ENCODE peak calls at places on chromosomes 4 and X, in four cellular contexts. X is HepG2, I is GM12878, C is K562. O is an unnamed sample.

GRCh38 chr4:87165886-87166285 is 54.5 kb downstream of the KLHL8 start:
- DNase-seq in C (no peak), I (no peak), X (peak; percentile 43), O (no peak)

GRCh38 chr4:101200561-101200960 is 146.8 kb downstream of the PPP3CA start:
- DNase-seq in X (peak; percentile 48), I (no peak), C (no peak), O (no peak)

GRCh38 chrX:69079278-69079677 is 86.0 kb downstream of the PJA1 start:
- DNase-seq in I (no peak), C (no peak), X (no peak), O (no peak)

GRCh38 chr4:55269470-55269869 is 76.6 kb upstream of the SRD5A3 start:
- DNase-seq in I (no peak), C (no peak), X (no peak), O (no peak)

GRCh38 chr4:57426779-57427395 is 316.7 kb upstream of the IGFBP7 start:
- DNase-seq in C (peak; percentile 60), I (no peak), X (peak; percentile 35), O (peak; percentile 66)

GRCh38 chr4:125572601-125573000 is 257.8 kb downstream of the FAT4 start:
- DNase-seq in I (no peak), X (no peak), C (no peak), O (no peak)

GRCh38 chrX:10617186-10617963 is 3.0 kb downstream of the MID1 start:
- DNase-seq in I (no peak), X (no peak), C (no peak), O (no peak)

GRCh38 chr4:55554453-55555030 is 7.8 kb upstream of the CLOCK start:
- DNase-seq in X (peak; percentile 19), C (no peak), I (no peak), O (peak; percentile 26)

GRCh38 chrX:136425996-136426395 is 61.8 kb upstream of the BRS3 start:
- DNase-seq in X (no peak), C (no peak), I (no peak), O (no peak)

GRCh38 chr4:96315815-96316214 is 475.9 kb downstream of the PDHA2 start:
- DNase-seq in I (no peak), X (no peak), C (no peak), O (no peak)

GRCh38 chrX:111543212-111543762 is 31.8 kb downstream of the SERTM2 start:
- DNase-seq in C (no peak), I (no peak), X (no peak), O (no peak)

GRCh38 chr4:182344968-182345367 is 101.8 kb downstream of the TENM3 start:
- DNase-seq in X (no peak), I (no peak), C (no peak), O (no peak)

GRCh38 chrX:19544693-19545305 is 29.5 kb upstream of the MAP3K15 start:
- DNase-seq in C (peak; percentile 47), X (peak; percentile 34), I (no peak), O (peak; percentile 76)

GRCh38 chrX:10709276-10709675 is 88.9 kb upstream of the MID1 start:
- DNase-seq in C (no peak), I (no peak), X (no peak), O (no peak)

GRCh38 chr4:18075823-18076433 is 54.4 kb upstream of the LCORL start:
- DNase-seq in I (no peak), X (peak; percentile 56), C (peak; percentile 48), O (peak; percentile 6)

GRCh38 chr4:27861381-27861787 is 1000.7 kb downstream of the STIM2 start:
- DNase-seq in C (no peak), I (no peak), X (peak; percentile 25), O (peak; percentile 0)

GRCh38 chrX:106612403-106612789 is 618 bp downstream of the RADX start:
- DNase-seq in I (no peak), X (peak; percentile 0), C (no peak), O (no peak)

DNA sequence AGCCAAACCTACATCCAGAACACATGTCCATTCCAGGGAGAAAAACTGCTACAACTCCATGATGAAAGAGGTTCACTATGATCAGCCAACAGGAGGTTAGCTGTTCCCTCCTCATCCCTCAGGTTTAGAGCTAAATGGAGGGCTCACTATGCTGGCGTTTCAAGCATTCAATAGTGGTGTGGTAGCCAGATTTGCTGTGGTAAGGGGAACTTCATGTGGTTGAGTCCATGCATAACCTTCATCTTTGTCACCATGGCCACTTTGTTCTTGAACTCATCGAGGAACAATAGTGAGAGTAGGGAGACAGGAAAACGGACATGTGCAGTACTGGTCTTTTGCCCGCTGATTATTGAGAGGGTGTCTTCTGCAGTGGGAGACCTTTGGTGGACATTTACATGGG is 33.8 kb downstream of the ALPK1 start:
- DNase-seq in X (no peak), I (no peak), C (no peak), O (no peak)
- TF ChIP-seq GABPA in X (no peak), I (no peak), C (no peak), O (no peak)

DNA sequence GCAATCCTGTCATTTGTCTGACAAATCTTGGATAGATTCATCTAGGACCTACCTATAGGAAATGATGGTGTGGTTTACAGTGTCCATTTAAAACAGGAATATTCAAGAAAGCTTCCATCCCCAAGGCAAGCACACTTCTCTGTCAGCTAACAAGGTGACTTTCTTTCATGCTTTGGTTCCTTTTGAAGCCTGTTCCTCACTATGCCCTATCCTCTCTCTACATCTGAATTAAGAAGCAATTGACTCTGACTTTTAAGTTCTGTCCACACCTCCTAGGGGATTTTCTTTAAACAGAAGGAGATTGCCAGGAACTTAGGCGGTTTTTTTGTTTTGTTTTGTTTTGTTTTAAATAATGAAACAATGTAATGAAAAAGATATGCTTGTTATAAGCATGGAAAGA is 1181.4 kb upstream of the TENM3 start:
- DNase-seq in X (no peak), C (no peak), I (no peak), O (no peak)
- TF ChIP-seq ZBTB33 in X (no peak), C (no peak), I (no peak), O (no peak)

GRCh38 chr4:72712997-72713396 is 144.0 kb upstream of the ADAMTS3 start:
- DNase-seq in C (no peak), X (no peak), I (no peak), O (no peak)
- TF ChIP-seq GABPA in C (no peak), X (no peak), I (no peak), O (no peak)

DNA sequence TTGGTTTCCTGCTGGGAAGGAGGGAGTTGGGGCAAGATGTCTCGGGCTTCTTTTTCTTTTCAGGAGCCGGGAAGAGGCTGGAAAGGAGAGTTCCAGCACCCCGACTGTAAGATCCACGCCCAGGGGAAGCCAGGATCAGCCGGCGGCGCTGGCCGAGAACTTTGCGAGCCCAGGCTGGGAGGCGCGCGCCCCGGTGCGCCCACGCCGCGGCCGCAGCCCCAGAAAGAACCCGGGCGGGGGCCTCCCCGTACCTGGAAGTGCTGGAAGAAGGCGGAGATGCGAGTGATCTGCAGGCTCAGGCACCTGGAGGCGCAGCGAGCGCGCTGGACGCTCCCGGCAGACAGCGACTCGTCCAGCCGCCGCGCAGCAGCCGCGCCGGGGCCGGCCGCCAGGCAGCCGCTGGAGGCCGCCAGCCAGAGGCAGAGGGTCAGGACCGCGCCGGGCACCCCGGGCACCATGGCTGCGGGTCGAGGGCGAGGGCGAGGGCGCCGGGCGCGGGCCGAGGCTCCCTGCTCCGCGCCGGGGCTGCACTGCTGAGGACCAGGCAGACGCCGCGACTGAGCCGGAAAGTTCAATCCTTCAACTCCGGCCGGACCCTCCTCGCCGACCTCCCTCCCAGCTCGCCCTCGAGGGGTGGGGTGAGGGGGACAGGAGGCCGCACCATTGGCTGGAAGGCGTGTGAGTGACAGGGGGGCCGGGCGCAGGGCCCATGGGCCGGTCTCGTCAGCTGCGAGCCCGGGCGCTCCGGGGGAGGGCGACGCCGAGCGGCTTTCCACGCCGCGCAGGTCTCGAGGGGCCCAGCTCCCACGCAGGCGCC is at the start of gene ANOS1:
- DNase-seq in C (no peak), I (no peak), X (no peak), O (peak; percentile 58)
- TF ChIP-seq ZBTB33 in C (no peak), I (no peak), X (no peak), O (no peak)

GRCh38 chrX:110219920-110220319 is 98.0 kb downstream of the AMMECR1 start:
- DNase-seq in C (no peak), X (no peak), I (no peak), O (no peak)
- TF ChIP-seq GABPA in C (no peak), X (no peak), I (no peak), O (no peak)

O was measured in SK-N-SH.